ENCODE peak calls at places on chromosomes 6 and 20, in four cellular contexts. One of them, this sample, is unnamed.

GRCh38 chr6:96235927-96236326 is 220.2 kb downstream of the FUT9 start:
- DNase-seq in HepG2: no peak
- DNase-seq in K562: no peak
- DNase-seq in WTC11: no peak
- DNase-seq in this sample: no peak

GRCh38 chr6:5094327-5094726 is 9.2 kb downstream of the PPP1R3G start:
- DNase-seq in K562: no peak
- DNase-seq in HepG2: no peak
- DNase-seq in WTC11: no peak
- DNase-seq in this sample: no peak

GRCh38 chr6:22302828-22303227 is 6.0 kb upstream of the PRL start:
- DNase-seq in HepG2: no peak
- DNase-seq in WTC11: no peak
- DNase-seq in K562: no peak
- DNase-seq in this sample: no peak

GRCh38 chr6:122289721-122290501 is 109.5 kb upstream of the HSF2 start:
- DNase-seq in HepG2: peak
- DNase-seq in WTC11: peak
- DNase-seq in K562: no peak
- DNase-seq in this sample: peak

GRCh38 chr20:62063601-62063980 is 2.1 kb downstream of the TAF4 start:
- DNase-seq in HepG2: no peak
- DNase-seq in WTC11: no peak
- DNase-seq in K562: no peak
- DNase-seq in this sample: no peak

GRCh38 chr6:3848380-3848779 is 793 bp upstream of the FAM50B start:
- DNase-seq in WTC11: no peak
- DNase-seq in HepG2: no peak
- DNase-seq in K562: no peak
- DNase-seq in this sample: no peak

GRCh38 chr6:72769459-72770125 is 147.7 kb downstream of the KCNQ5 start:
- DNase-seq in WTC11: no peak
- DNase-seq in K562: no peak
- DNase-seq in HepG2: no peak
- DNase-seq in this sample: no peak

GRCh38 chr6:98828991-98829411 is 5.4 kb upstream of the POU3F2 start:
- DNase-seq in K562: no peak
- DNase-seq in WTC11: peak
- DNase-seq in HepG2: no peak
- DNase-seq in this sample: no peak

GRCh38 chr20:38211200-38212097 is 46.4 kb upstream of the TGM2 start:
- DNase-seq in HepG2: no peak
- DNase-seq in K562: no peak
- DNase-seq in WTC11: no peak
- DNase-seq in this sample: no peak

GRCh38 chr20:32752458-32753250 is 9.4 kb upstream of the COMMD7 start:
- DNase-seq in K562: peak
- DNase-seq in WTC11: no peak
- DNase-seq in HepG2: no peak
- DNase-seq in this sample: no peak

GRCh38 chr6:131135244-131136020 is at the start of gene AKAP7:
- DNase-seq in K562: peak
- DNase-seq in HepG2: peak
- DNase-seq in WTC11: peak
- DNase-seq in this sample: peak

GRCh38 chr6:44052419-44053011 is 74.7 kb downstream of the MRPL14 start:
- DNase-seq in HepG2: no peak
- DNase-seq in K562: peak
- DNase-seq in WTC11: peak
- DNase-seq in this sample: peak

GRCh38 chr6:106961801-106962200 is 12.7 kb downstream of the CD24 start:
- DNase-seq in WTC11: no peak
- DNase-seq in K562: no peak
- DNase-seq in HepG2: no peak
- DNase-seq in this sample: no peak

GRCh38 chr6:14046476-14047068 is 71.0 kb upstream of the CD83 start:
- DNase-seq in HepG2: peak
- DNase-seq in WTC11: peak
- DNase-seq in K562: peak
- DNase-seq in this sample: peak

GRCh38 chr6:157706883-157707282 is 116.2 kb upstream of the SNX9 start:
- DNase-seq in HepG2: no peak
- DNase-seq in WTC11: no peak
- DNase-seq in K562: no peak
- DNase-seq in this sample: no peak

GRCh38 chr6:37459981-37460800 is 27.2 kb downstream of the CMTR1 start:
- DNase-seq in K562: peak
- DNase-seq in HepG2: no peak
- DNase-seq in WTC11: no peak
- DNase-seq in this sample: no peak

GRCh38 chr6:125546827-125547226 is 202.6 kb upstream of the HEY2 start:
- DNase-seq in HepG2: peak
- DNase-seq in WTC11: no peak
- DNase-seq in K562: no peak
- DNase-seq in this sample: peak

GRCh38 chr6:34246563-34247391 is 2.0 kb downstream of the SMIM29 start:
- DNase-seq in HepG2: peak
- DNase-seq in K562: peak
- DNase-seq in WTC11: peak
- DNase-seq in this sample: peak

GRCh38 chr6:540490-540889 is 116.4 kb downstream of the HUS1B start:
- DNase-seq in HepG2: no peak
- DNase-seq in K562: no peak
- DNase-seq in WTC11: no peak
- DNase-seq in this sample: no peak

GRCh38 chr20:61385731-61386130 is 133.7 kb downstream of the CDH4 start:
- DNase-seq in HepG2: no peak
- DNase-seq in K562: no peak
- DNase-seq in WTC11: no peak
- DNase-seq in this sample: no peak

GRCh38 chr20:37789408-37789807 is 95.6 kb downstream of the CTNNBL1 start:
- DNase-seq in HepG2: no peak
- DNase-seq in WTC11: no peak
- DNase-seq in K562: no peak
- DNase-seq in this sample: no peak

GRCh38 chr6:144559865-144560603 is 274.9 kb downstream of the UTRN start:
- DNase-seq in HepG2: peak
- DNase-seq in WTC11: no peak
- DNase-seq in K562: no peak
- DNase-seq in this sample: peak

GRCh38 chr6:118785601-118786000 is 108.4 kb upstream of the ASF1A start:
- DNase-seq in HepG2: no peak
- DNase-seq in WTC11: no peak
- DNase-seq in K562: no peak
- DNase-seq in this sample: no peak

GRCh38 chr6:5159162-5159561 is 74.0 kb downstream of the PPP1R3G start:
- DNase-seq in HepG2: no peak
- DNase-seq in K562: no peak
- DNase-seq in WTC11: no peak
- DNase-seq in this sample: no peak

GRCh38 chr20:43799150-43799711 is 72.4 kb upstream of the GTSF1L start:
- DNase-seq in WTC11: no peak
- DNase-seq in K562: no peak
- DNase-seq in HepG2: no peak
- DNase-seq in this sample: no peak

DNA sequence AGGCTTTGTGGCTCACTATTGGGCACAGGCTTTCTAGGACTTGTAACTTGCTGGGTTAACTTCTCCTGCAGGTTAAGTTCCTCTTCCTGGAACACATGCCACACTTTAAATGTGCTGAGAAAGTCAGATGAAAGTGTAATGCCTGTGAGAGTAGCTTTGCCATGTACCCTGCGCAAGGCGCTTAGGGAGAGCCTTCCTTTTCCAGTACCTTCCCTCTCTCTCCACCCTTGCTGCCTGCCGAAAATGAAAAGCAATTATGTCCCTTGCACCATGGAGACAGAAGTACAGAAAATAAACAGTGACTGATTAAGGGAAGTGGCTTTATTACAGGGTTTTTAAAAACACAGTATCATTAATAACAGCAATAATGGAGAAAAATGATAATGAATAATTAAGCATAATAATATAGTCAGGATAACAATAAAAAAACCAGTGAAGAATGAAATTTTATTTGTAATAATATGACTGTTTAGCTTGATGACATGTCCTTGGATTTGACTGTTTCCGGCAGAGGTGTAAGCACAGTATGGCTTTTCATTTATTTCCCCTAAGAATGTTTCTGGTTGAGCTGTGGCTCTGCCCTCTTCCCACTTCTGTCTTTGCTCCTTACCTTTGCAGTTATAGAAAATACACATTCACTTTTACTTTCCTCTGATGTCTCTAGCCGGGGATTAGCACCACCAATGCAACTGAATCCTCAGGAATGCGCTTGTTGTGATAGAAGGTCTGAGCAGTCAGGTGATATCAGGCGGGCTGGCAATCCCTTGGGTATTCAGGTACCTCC is 472.3 kb upstream of the CITED2 start:
- DNase-seq in HepG2: no peak
- DNase-seq in WTC11: peak
- DNase-seq in K562: no peak
- DNase-seq in this sample: no peak
- TF ChIP-seq ELF4 in HepG2: no peak
- TF ChIP-seq ELF4 in WTC11: no peak
- TF ChIP-seq ELF4 in K562: no peak
- TF ChIP-seq ELF4 in this sample: no peak

DNA sequence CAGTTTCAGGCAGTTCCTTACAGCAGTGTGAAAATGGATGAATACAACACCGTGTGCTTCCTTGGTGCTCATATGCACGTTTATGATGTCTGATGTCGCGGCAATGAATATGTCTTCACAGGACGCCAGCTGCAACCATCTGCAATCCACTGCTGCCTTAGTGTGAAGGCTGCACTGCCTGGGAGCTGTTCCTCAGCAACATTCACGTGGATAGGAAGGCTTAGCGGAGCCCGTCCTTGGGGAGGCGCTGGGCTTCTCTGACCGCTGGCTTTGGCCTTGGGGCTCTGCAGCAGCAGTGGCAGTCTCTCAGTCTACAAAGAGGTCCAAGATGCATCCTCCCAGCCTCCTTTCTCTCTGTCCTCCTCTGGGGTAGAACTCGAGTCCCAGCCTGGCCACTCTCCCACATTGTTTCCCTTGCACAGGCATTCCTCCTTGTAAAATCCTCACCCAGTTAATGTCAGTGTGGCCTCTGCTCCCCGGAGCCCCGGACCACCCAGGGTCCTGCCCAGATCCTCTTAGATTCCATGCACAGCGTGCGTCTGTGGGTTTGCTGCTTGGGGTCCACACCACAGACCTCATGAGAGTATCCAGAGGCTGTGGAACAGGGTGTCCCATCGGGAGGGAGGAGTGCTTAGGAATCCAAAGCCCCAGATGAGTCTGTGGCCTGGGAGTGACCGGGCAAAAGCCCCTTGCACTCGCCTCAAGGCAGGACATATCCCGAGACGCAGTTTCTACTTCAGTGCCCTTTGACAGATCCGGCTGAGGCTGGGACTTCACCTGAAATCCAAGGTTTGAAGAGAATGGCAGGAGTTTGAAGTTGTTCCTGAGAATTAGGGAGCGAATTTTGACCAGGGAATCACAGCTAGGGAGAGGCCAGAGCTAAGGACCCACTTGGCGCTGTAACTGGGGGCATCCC is 181.3 kb downstream of the THBS2 start:
- DNase-seq in WTC11: no peak
- DNase-seq in K562: no peak
- DNase-seq in HepG2: no peak
- DNase-seq in this sample: no peak
- TF ChIP-seq ELF4 in WTC11: no peak
- TF ChIP-seq ELF4 in K562: no peak
- TF ChIP-seq ELF4 in HepG2: no peak
- TF ChIP-seq ELF4 in this sample: no peak

GRCh38 chr20:11432407-11432806 is 485.3 kb upstream of the BTBD3 start:
- DNase-seq in WTC11: no peak
- DNase-seq in HepG2: no peak
- DNase-seq in K562: no peak
- DNase-seq in this sample: no peak
- TF ChIP-seq ELF4 in WTC11: no peak
- TF ChIP-seq ELF4 in HepG2: no peak
- TF ChIP-seq ELF4 in K562: no peak
- TF ChIP-seq ELF4 in this sample: no peak

DNA sequence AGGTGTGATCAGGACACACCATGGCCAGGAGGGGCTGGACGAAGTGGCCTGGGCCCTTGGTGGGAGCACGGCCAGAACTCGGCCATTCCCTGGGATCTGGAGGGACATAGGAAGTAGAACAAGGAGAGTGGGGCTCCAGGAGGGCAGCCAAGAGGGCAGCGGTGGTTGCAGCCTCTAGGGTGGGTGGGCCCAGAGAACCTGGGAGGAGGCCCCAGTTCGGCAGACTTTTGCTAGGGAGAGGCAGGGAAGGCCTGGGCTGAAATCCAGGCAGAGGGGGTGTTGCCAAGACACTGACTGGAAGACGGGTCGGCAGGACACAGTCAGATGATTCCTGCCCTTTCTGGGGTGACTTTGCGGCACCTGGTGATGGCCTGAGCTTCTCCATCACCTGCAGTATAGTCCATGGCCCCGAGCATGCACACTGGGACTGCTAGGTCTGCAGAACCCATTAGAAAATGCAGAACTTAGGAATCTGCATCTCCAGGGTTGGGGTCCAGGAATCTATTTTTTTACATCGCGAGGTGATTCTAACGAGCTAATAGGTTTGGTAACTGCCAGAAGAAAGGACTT is 224.8 kb downstream of the SYNDIG1 start:
- DNase-seq in HepG2: no peak
- DNase-seq in WTC11: no peak
- DNase-seq in K562: no peak
- DNase-seq in this sample: no peak
- TF ChIP-seq ELF4 in HepG2: no peak
- TF ChIP-seq ELF4 in WTC11: no peak
- TF ChIP-seq ELF4 in K562: no peak
- TF ChIP-seq ELF4 in this sample: no peak

DNA sequence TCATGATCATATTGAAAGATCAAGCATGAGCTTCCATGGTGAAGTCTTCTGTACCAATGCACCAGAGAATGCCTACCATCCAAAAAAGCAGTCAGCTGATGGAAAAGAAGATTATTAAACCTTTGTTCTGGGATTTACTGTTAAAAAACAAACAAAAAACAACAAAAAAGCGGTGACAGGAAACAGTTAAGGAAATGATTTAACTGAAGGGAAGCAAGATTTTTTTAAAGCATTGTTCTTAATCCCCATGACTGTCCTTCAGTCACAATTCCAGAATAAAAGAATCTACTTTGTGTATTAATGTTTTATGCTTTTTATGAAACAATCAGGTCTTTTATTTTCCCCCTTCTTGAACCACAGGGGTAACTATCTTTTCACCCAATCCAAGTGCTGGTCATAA is 23.9 kb downstream of the FAM162B start:
- DNase-seq in HepG2: no peak
- DNase-seq in WTC11: no peak
- DNase-seq in K562: no peak
- DNase-seq in this sample: no peak
- TF ChIP-seq ELF4 in HepG2: no peak
- TF ChIP-seq ELF4 in WTC11: no peak
- TF ChIP-seq ELF4 in K562: no peak
- TF ChIP-seq ELF4 in this sample: no peak

This sample was measured in HEK293T.